ENCODE peak calls at places on chromosomes 1 and 21, in nine cellular contexts. E is PC-9, B is adipocyte, Z is stomach, K is small intestine, W is prostate gland, I is cardiac muscle cell, C is Karpas-422, T is A549. X is an unnamed sample. For H3K4me1, the result is how much of the 10 kb centered on the place peaks cover.

GRCh38 chr1:107246775-107247345 is 106.0 kb downstream of the NTNG1 start:
- DNase-seq in E (no peak), B (no peak), Z (no peak), K (no peak), W (no peak), I (no peak), C (no peak), T (no peak), X (no peak)

GRCh38 chr1:24092979-24093378 is 19.0 kb downstream of the MYOM3 start:
- DNase-seq in E (no peak), B (no peak), Z (no peak), K (no peak), W (no peak), I (no peak), C (no peak), T (no peak), X (no peak)

GRCh38 chr1:151993734-151994496 is at the start of gene S100A10:
- DNase-seq in E (peak), B (peak), Z (peak), K (peak), W (peak), I (peak), C (peak), T (no peak), X (peak)

GRCh38 chr1:194331758-194332157 is 1145.3 kb upstream of the B3GALT2 start:
- DNase-seq in E (no peak), B (peak), Z (no peak), K (no peak), W (no peak), I (no peak), C (no peak), T (no peak), X (no peak)

GRCh38 chr1:83905315-83905907 is 93.5 kb downstream of the TTLL7 start:
- DNase-seq in E (no peak), B (peak), Z (no peak), K (peak), W (no peak), I (peak), C (peak), T (no peak), X (peak)

GRCh38 chr1:4752059-4752458 is 97.7 kb downstream of the AJAP1 start:
- DNase-seq in E (no peak), B (no peak), Z (no peak), K (no peak), W (no peak), I (no peak), C (no peak), T (no peak), X (no peak)

GRCh38 chr21:40118527-40118926 is 251.3 kb downstream of the PCP4 start:
- DNase-seq in E (peak), B (no peak), Z (no peak), K (no peak), W (no peak), I (no peak), C (no peak), T (no peak), X (no peak)

GRCh38 chr1:199460933-199461332 is 566.6 kb upstream of the NR5A2 start:
- DNase-seq in E (no peak), B (no peak), Z (no peak), K (no peak), W (no peak), I (peak), C (no peak), T (no peak), X (peak)

GRCh38 chr1:165369255-165369848 is 12.8 kb upstream of the LMX1A start:
- DNase-seq in E (no peak), B (peak), Z (peak), K (peak), W (peak), I (peak), C (peak), T (peak), X (peak)

GRCh38 chr1:222064388-222065201 is 322.7 kb upstream of the DUSP10 start:
- DNase-seq in E (no peak), B (no peak), Z (no peak), K (no peak), W (no peak), I (peak), C (no peak), T (no peak), X (no peak)

GRCh38 chr1:9643351-9644256 is 7.9 kb upstream of the PIK3CD start:
- DNase-seq in E (no peak), B (no peak), Z (no peak), K (no peak), W (no peak), I (no peak), C (no peak), T (no peak), X (peak)

GRCh38 chr1:58577676-58578073 is 623 bp upstream of the TACSTD2 start:
- DNase-seq in E (no peak), B (no peak), Z (no peak), K (no peak), W (no peak), I (no peak), C (no peak), T (no peak), X (no peak)

GRCh38 chr21:35748683-35749314 is 311.5 kb downstream of the SETD4 start:
- DNase-seq in E (no peak), B (no peak), Z (no peak), K (no peak), W (no peak), I (no peak), C (no peak), T (no peak), X (no peak)

GRCh38 chr21:28439246-28439645 is 553.4 kb downstream of the LTN1 start:
- DNase-seq in E (no peak), B (no peak), Z (no peak), K (no peak), W (no peak), I (no peak), C (no peak), T (no peak), X (no peak)

GRCh38 chr21:35294231-35294898 is 245.3 kb upstream of the RUNX1 start:
- DNase-seq in E (peak), B (no peak), Z (peak), K (peak), W (peak), I (no peak), C (no peak), T (no peak), X (no peak)

GRCh38 chr1:112715264-112716053 is at the start of gene PPM1J:
- DNase-seq in E (peak), B (peak), Z (peak), K (peak), W (peak), I (peak), C (peak), T (peak), X (peak)

GRCh38 chr1:65386452-65386851 is 34.0 kb upstream of the LEPR start:
- DNase-seq in E (no peak), B (no peak), Z (no peak), K (no peak), W (no peak), I (no peak), C (no peak), T (no peak), X (no peak)

GRCh38 chr21:42039911-42040351 is 29.8 kb upstream of the ZBTB21 start:
- DNase-seq in E (no peak), B (peak), Z (no peak), K (no peak), W (no peak), I (peak), C (no peak), T (no peak), X (no peak)

GRCh38 chr1:178551307-178551706 is 38.4 kb downstream of the TEX35 start:
- DNase-seq in E (no peak), B (no peak), Z (no peak), K (no peak), W (no peak), I (no peak), C (no peak), T (no peak), X (no peak)

GRCh38 chr1:50152236-50152635 is 43.5 kb downstream of the ELAVL4 start:
- DNase-seq in E (no peak), B (no peak), Z (no peak), K (no peak), W (no peak), I (no peak), C (no peak), T (no peak), X (no peak)

GRCh38 chr1:228156941-228157351 is 7.2 kb downstream of the GJC2 start:
- DNase-seq in E (no peak), B (no peak), Z (no peak), K (no peak), W (no peak), I (no peak), C (no peak), T (no peak), X (no peak)

GRCh38 chr1:112436384-112437156 is 40.6 kb downstream of the CTTNBP2NL start:
- DNase-seq in E (no peak), B (no peak), Z (no peak), K (no peak), W (no peak), I (no peak), C (peak), T (no peak), X (no peak)

GRCh38 chr1:229624906-229625871 is 733 bp downstream of the TAF5L start:
- DNase-seq in E (peak), B (peak), Z (peak), K (peak), W (peak), I (peak), C (peak), T (peak), X (no peak)

GRCh38 chr1:112877741-112878140 is 78.3 kb downstream of the SLC16A1 start:
- DNase-seq in E (no peak), B (peak), Z (no peak), K (no peak), W (no peak), I (no peak), C (no peak), T (no peak), X (no peak)

GRCh38 chr1:60699304-60699703 is 383.1 kb upstream of the NFIA start:
- DNase-seq in E (no peak), B (peak), Z (no peak), K (no peak), W (no peak), I (peak), C (no peak), T (no peak), X (no peak)

GRCh38 chr1:190479028-190479427 is 1.4 kb upstream of the BRINP3 start:
- DNase-seq in E (no peak), B (peak), Z (no peak), K (peak), W (no peak), I (peak), C (no peak), T (no peak), X (no peak)

GRCh38 chr1:53398091-53398490 is 61.1 kb upstream of the DMRTB1 start:
- DNase-seq in E (peak), B (peak), Z (no peak), K (no peak), W (no peak), I (no peak), C (no peak), T (no peak), X (no peak)

GRCh38 chr1:223010552-223011229 is 132.4 kb downstream of the TLR5 start:
- DNase-seq in E (no peak), B (peak), Z (no peak), K (no peak), W (no peak), I (peak), C (no peak), T (no peak), X (no peak)

GRCh38 chr1:94920061-94920460 is 6.8 kb downstream of the CNN3 start:
- DNase-seq in E (no peak), B (peak), Z (no peak), K (peak), W (no peak), I (no peak), C (no peak), T (no peak), X (no peak)

DNA sequence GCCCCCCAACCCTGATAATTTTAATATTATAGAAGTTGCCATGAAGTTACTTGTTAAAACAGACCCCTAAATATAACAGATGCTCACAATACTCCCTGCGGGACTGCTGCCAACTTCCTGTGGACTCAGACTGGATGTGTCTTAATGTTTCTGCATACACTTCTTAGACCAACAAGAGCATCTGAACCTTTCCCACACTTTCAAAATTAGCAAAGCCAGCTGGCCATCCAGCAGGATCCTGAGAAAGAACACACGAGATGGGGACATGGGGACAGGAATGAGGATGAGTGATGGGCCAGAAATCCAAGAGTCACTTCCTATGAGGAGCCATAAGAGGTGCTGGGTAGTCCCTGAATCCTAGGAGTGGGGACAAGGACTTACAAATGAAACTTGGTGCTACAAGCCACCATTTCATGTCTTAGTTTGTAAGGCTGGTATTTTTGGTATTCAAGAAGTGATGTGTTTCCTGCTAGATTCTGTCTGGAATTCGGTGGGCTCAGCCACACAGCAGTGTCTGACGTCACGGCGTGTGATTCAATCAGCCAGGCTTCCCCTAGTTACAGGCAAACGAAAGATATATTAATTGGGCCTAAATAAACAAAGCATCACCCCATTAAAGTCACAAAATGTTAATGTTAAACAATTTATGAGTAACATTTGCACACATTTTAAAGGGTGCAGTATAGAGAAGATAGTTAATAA is 41.0 kb upstream of the RGS8 start:
- DNase-seq in E (no peak), B (no peak), Z (no peak), K (no peak), W (no peak), I (peak), C (no peak), T (no peak), X (no peak)
- H3K4me3 ChIP-seq in E (no peak), B (no peak), Z (no peak), K (no peak), W (no peak), I (no peak), C (no peak), T (no peak), X (no peak)

DNA sequence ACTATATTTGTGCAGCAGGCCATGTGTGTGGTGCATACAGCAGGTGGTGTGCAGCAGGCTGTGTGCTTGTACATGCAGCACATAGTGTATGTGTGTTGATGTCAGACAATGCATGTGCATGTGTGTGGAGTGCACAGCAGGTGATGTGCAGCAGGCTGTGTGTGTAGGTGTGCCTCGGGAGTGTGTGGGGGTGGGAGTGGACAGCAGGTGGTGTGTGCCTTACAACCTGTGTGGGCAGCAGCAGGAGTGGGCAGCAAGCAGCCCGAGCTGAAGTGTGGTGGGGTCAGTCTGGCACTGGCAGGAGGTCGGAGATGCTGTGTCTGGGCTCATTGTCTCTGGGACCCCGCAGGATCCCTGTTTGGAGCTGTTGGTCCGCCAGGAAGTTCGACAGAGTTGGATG is 29.6 kb downstream of the PTPRF start:
- DNase-seq in E (peak), B (no peak), Z (no peak), K (no peak), W (no peak), I (no peak), C (no peak), T (no peak), X (no peak)
- H3K4me1 ChIP-seq in E (under half), B (under half), Z (under half), K (under half), W (under half), I (under half), C (under half), T (under half), X (under half)

DNA sequence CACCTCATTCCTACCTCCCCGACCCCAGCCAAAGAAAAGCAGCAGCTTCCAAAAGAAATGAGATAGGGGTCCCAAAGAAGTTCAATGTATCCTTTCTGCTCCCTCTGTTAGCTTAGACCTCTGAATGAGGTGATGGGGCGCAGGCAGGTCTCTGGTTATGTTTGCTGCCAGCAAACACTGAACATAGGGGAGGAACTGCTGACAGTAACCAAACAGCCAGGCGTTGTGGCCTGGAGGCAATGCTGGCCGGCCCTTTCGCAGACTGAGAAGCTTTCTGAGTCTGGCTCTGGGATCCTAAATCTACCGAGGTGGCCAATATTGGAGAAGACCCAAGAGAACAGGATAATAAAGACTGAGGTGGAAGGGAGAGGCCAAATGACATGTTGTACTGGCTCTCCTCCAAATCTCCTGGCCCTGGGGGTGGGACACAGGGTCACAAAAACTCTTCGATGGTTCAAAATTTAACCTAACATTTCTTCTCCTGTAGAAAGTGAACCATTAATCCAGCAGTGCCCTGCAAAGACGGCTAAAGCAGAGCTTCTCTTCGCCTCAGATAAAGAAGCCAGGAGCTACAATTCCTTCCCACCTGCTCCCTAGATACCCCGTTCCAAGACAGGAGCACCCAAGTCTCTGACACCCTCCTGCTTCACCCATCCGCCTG is 19.6 kb downstream of the SSR2 start:
- DNase-seq in E (no peak), B (no peak), Z (no peak), K (no peak), W (no peak), I (no peak), C (no peak), T (no peak), X (no peak)
- H3K4me3 ChIP-seq in E (peak), B (no peak), Z (no peak), K (no peak), W (no peak), I (no peak), C (no peak), T (no peak), X (no peak)

DNA sequence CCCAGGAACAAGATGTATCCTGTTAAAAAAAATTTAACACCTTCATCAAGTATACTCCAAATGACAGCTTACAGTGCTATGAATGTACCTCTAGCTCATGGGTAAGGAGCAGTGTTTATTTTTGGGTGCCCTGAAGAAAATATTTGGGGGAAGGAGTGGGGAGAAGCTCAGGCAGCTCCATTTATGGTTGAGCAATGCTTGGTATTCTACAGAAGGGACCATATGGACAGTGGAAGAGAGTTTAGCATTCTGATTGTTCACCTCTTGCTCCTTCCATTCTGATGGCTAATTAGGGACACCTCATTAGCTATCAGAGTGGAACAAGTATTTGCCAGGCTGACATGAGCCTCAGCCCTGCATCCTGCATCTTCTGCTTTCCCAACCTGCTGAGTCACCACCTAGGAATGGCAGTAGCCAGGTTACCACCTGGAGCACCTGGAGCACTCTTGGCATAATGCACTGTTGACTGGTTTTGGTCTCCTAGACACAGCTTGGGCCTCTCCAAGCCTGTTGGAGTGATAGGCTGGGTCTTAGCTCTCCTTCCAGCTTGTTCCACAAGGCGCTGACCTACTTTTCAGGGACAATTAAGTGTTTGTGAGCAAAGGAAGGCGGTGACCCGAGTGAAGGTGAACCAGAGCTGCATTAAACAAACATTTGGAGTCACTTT is 62.0 kb upstream of the MACF1 start:
- DNase-seq in E (peak), B (peak), Z (peak), K (peak), W (peak), I (no peak), C (no peak), T (no peak), X (no peak)
- H3K4me1 ChIP-seq in E (under half), B (under half), Z (under half), K (under half), W (under half), I (under half), C (under half), T (under half), X (under half)

GRCh38 chr1:234499119-234500039 is 20.4 kb upstream of the TARBP1 start:
- DNase-seq in E (peak), B (peak), Z (peak), K (peak), W (peak), I (peak), C (peak), T (peak), X (peak)
- H3K4me3 ChIP-seq in E (peak), B (peak), Z (peak), K (no peak), W (no peak), I (no peak), C (peak), T (no peak), X (peak)